ENCODE peak calls at places on chromosomes 13 and 19, in four cellular contexts. U is cortex of kidney, B is aorta, R is amygdala. V is an unnamed sample.

GRCh38 chr19:55114566-55115145 is 2.8 kb downstream of the PPP1R12C start:
- DNase-seq in R (no peak), U (no peak), B (peak; percentile 70), V (no peak)

GRCh38 chr13:101416181-101417042 is at the start of gene NALCN:
- DNase-seq in U (no peak), B (peak; percentile 84), R (no peak), V (no peak)

GRCh38 chr19:38617283-38617763 is 430 bp downstream of the MAP4K1 start:
- DNase-seq in B (no peak), U (no peak), R (no peak), V (no peak)

GRCh38 chr19:46241676-46242075 is 12.1 kb downstream of the IGFL1 start:
- DNase-seq in U (no peak), R (no peak), B (no peak), V (no peak)

GRCh38 chr13:110944968-110945952 is 30.4 kb upstream of the ANKRD10 start:
- DNase-seq in R (no peak), U (no peak), B (no peak), V (no peak)

GRCh38 chr19:49790866-49791265 is 22.2 kb downstream of the FUZ start:
- DNase-seq in B (no peak), R (no peak), U (no peak), V (no peak)

GRCh38 chr13:94173312-94173854 is 306.1 kb downstream of the DCT start:
- DNase-seq in U (no peak), R (no peak), B (no peak), V (no peak)

GRCh38 chr13:51772781-51773180 is 31.2 kb downstream of the DHRS12 start:
- DNase-seq in B (no peak), R (no peak), U (no peak), V (no peak)

GRCh38 chr13:42364613-42365000 is 92.7 kb downstream of the AKAP11 start:
- DNase-seq in B (no peak), U (no peak), R (no peak), V (no peak)

GRCh38 chr19:2487090-2487489 is 11.2 kb downstream of the GADD45B start:
- DNase-seq in R (no peak), B (no peak), U (no peak), V (no peak)

GRCh38 chr19:1220452-1221037 is 15.0 kb downstream of the STK11 start:
- DNase-seq in U (no peak), R (no peak), B (peak; percentile 74), V (no peak)

GRCh38 chr13:85828094-85828684 is 29.0 kb upstream of the SLITRK6 start:
- DNase-seq in B (no peak), U (no peak), R (no peak), V (peak; percentile 2)

GRCh38 chr19:2358548-2359173 is 1.4 kb upstream of the TMPRSS9 start:
- DNase-seq in R (no peak), U (no peak), B (no peak), V (no peak)

GRCh38 chr19:18650048-18650435 is 13.2 kb downstream of the KLHL26 start:
- DNase-seq in R (no peak), U (no peak), B (peak; percentile 79), V (peak; percentile 23)

GRCh38 chr13:99991806-99992242 is 10.2 kb downstream of the ZIC2 start:
- DNase-seq in R (no peak), B (no peak), U (no peak), V (no peak)

GRCh38 chr13:36332986-36333385 is 13.2 kb downstream of the SPART start:
- DNase-seq in R (no peak), U (no peak), B (no peak), V (no peak)

GRCh38 chr13:110462091-110462490 is 99.4 kb downstream of the RAB20 start:
- DNase-seq in U (no peak), B (no peak), R (no peak), V (no peak)

GRCh38 chr13:52378312-52378711 is 27.7 kb downstream of the THSD1 start:
- DNase-seq in R (no peak), B (no peak), U (no peak), V (no peak)

GRCh38 chr19:55447421-55448174 is 4.5 kb upstream of the SHISA7 start:
- DNase-seq in U (no peak), R (no peak), B (no peak), V (no peak)

GRCh38 chr19:38842439-38843174 is 7.2 kb downstream of the HNRNPL start:
- DNase-seq in B (no peak), R (no peak), U (no peak), V (no peak)

GRCh38 chr13:51739403-51740112 is 64.4 kb downstream of the DHRS12 start:
- DNase-seq in R (no peak), U (no peak), B (no peak), V (no peak)

GRCh38 chr13:77448689-77449088 is 86.8 kb upstream of the SCEL start:
- DNase-seq in U (no peak), R (no peak), B (no peak), V (no peak)

GRCh38 chr13:44974056-44974798 is 15.0 kb downstream of the NUFIP1 start:
- DNase-seq in B (no peak), R (no peak), U (no peak), V (peak; percentile 63)

GRCh38 chr19:15623711-15624318 is 8.8 kb downstream of the CYP4F8 start:
- DNase-seq in U (no peak), B (no peak), R (no peak), V (no peak)

GRCh38 chr19:3509566-3509989 is 3.5 kb downstream of the FZR1 start:
- DNase-seq in U (no peak), B (no peak), R (no peak), V (no peak)

GRCh38 chr13:103236213-103236612 is 170.0 kb upstream of the SLC10A2 start:
- DNase-seq in B (no peak), R (no peak), U (no peak), V (peak; percentile 1)

GRCh38 chr13:45298206-45298505 is 42.8 kb downstream of the TPT1 start:
- DNase-seq in B (no peak), R (no peak), U (no peak), V (no peak)

GRCh38 chr19:38145627-38146026 is 78.4 kb downstream of the DPF1 start:
- DNase-seq in B (no peak), R (no peak), U (no peak), V (no peak)

GRCh38 chr13:32751340-32751739 is 165.1 kb downstream of the PDS5B start:
- DNase-seq in R (no peak), U (no peak), B (no peak), V (no peak)

GRCh38 chr13:35855531-35856019 is 275.6 kb downstream of the DCLK1 start:
- DNase-seq in R (no peak), B (no peak), U (no peak), V (no peak)

GRCh38 chr19:10654610-10655456 is 687 bp downstream of the ILF3 start:
- DNase-seq in U (no peak), B (peak; percentile 89), R (no peak), V (no peak)

GRCh38 chr13:108816381-108816780 is 187.0 kb downstream of the MYO16 start:
- DNase-seq in B (no peak), U (no peak), R (no peak), V (no peak)

GRCh38 chr19:42276821-42277220 is 7.8 kb downstream of the CIC start:
- DNase-seq in R (no peak), B (no peak), U (no peak), V (no peak)

GRCh38 chr19:35784401-35785086 is 9.2 kb downstream of the ARHGAP33 start:
- DNase-seq in B (no peak), U (no peak), R (no peak), V (no peak)

GRCh38 chr13:102903659-102904407 is 58.0 kb downstream of the ERCC5 start:
- DNase-seq in U (no peak), R (no peak), B (no peak), V (peak; percentile 11)

GRCh38 chr13:100275746-100276145 is 186.9 kb downstream of the PCCA start:
- DNase-seq in R (no peak), U (no peak), B (no peak), V (no peak)

GRCh38 chr13:112966776-112967175 is 2.2 kb upstream of the MCF2L start:
- DNase-seq in B (peak; percentile 26), R (no peak), U (no peak), V (no peak)

GRCh38 chr13:109494955-109495354 is 291.4 kb downstream of the IRS2 start:
- DNase-seq in R (no peak), B (no peak), U (no peak), V (peak; percentile 50)

GRCh38 chr13:41587490-41587889 is 130.1 kb downstream of the RGCC start:
- DNase-seq in U (no peak), B (no peak), R (no peak), V (no peak)

GRCh38 chr19:49142866-49143335 is 12.3 kb downstream of the HRC start:
- DNase-seq in U (no peak), R (peak; percentile 39), B (peak; percentile 96), V (peak; percentile 75)

V was measured in astrocyte of the cerebellum.